ENCODE peak calls at places on chromosome 3, in eight cellular contexts. N is SK-N-SH, W is neural progenitor cell, D is HCT116, T is GM23338, R is hepatocyte, L is OCI-LY7, H is PC-3. U is an unnamed sample.

GRCh38 chr3:22713936-22714335 is 489.2 kb upstream of the UBE2E2 start:
- DNase-seq in W (no peak), R (peak; percentile 48), N (no peak), T (no peak), L (no peak), H (peak; percentile 90), D (no peak), U (peak; percentile 81)

GRCh38 chr3:111904376-111905241 is 45.5 kb downstream of the PHLDB2 start:
- DNase-seq in N (no peak), L (no peak), W (no peak), H (peak; percentile 83), T (no peak), D (peak; percentile 89), R (peak; percentile 26), U (peak; percentile 94)

GRCh38 chr3:144324061-144324460 is 352.4 kb downstream of the DIPK2A start:
- DNase-seq in L (no peak), N (no peak), W (no peak), R (peak; percentile 44), H (peak; percentile 68), T (no peak), D (no peak), U (no peak)

GRCh38 chr3:119676020-119676419 is 1.2 kb downstream of the COX17 start:
- DNase-seq in D (no peak), H (no peak), T (no peak), L (no peak), R (no peak), W (no peak), N (no peak), U (no peak)

GRCh38 chr3:81352867-81353266 is 408.6 kb downstream of the GBE1 start:
- DNase-seq in W (peak; percentile 38), R (peak; percentile 52), H (peak; percentile 69), D (peak; percentile 13), T (peak; percentile 64), N (no peak), L (no peak), U (peak; percentile 49)

GRCh38 chr3:123759311-123759710 is 124.8 kb downstream of the MYLK start:
- DNase-seq in R (no peak), T (no peak), H (no peak), D (no peak), W (no peak), L (no peak), N (no peak), U (peak; percentile 37)

GRCh38 chr3:126450744-126451143 is 24.9 kb downstream of the ZXDC start:
- DNase-seq in T (no peak), R (no peak), N (no peak), H (no peak), L (no peak), D (no peak), W (no peak), U (no peak)

GRCh38 chr3:171460226-171461086 is at the start of gene TNIK:
- DNase-seq in T (peak; percentile 88), H (peak; percentile 88), L (no peak), N (peak; percentile 92), W (peak; percentile 83), R (peak; percentile 92), D (peak; percentile 81), U (peak; percentile 83)

GRCh38 chr3:194928831-194929594 is 243.3 kb downstream of the FAM43A start:
- DNase-seq in N (no peak), L (no peak), W (peak; percentile 33), H (peak; percentile 21), D (peak; percentile 69), R (no peak), T (peak; percentile 91), U (no peak)

GRCh38 chr3:168249048-168249538 is 153.4 kb upstream of the GOLIM4 start:
- DNase-seq in R (no peak), H (peak; percentile 8), D (no peak), N (no peak), W (no peak), L (no peak), T (no peak), U (peak; percentile 18)

GRCh38 chr3:187713504-187713903 is 11.1 kb upstream of the RTP2 start:
- DNase-seq in D (no peak), W (no peak), H (peak; percentile 61), T (peak; percentile 34), N (no peak), R (no peak), L (no peak), U (peak; percentile 32)

GRCh38 chr3:114542359-114542758 is 248.5 kb downstream of the TIGIT start:
- DNase-seq in N (no peak), R (no peak), H (no peak), T (peak; percentile 81), L (no peak), D (no peak), W (peak; percentile 74), U (no peak)

GRCh38 chr3:65331730-65332129 is 643.9 kb upstream of the ADAMTS9 start:
- DNase-seq in H (peak; percentile 10), T (no peak), D (no peak), L (no peak), N (no peak), W (no peak), R (no peak), U (no peak)

GRCh38 chr3:65330072-65330471 is 642.3 kb upstream of the ADAMTS9 start:
- DNase-seq in H (no peak), R (no peak), L (no peak), D (no peak), W (no peak), N (no peak), T (no peak), U (peak; percentile 56)

GRCh38 chr3:65328148-65328547 is 640.3 kb upstream of the ADAMTS9 start:
- DNase-seq in W (no peak), T (no peak), D (no peak), R (no peak), L (no peak), H (no peak), N (no peak), U (no peak)

GRCh38 chr3:65322910-65323309 is 635.1 kb upstream of the ADAMTS9 start:
- DNase-seq in N (no peak), H (no peak), T (no peak), R (no peak), D (no peak), L (no peak), W (no peak), U (no peak)

DNA sequence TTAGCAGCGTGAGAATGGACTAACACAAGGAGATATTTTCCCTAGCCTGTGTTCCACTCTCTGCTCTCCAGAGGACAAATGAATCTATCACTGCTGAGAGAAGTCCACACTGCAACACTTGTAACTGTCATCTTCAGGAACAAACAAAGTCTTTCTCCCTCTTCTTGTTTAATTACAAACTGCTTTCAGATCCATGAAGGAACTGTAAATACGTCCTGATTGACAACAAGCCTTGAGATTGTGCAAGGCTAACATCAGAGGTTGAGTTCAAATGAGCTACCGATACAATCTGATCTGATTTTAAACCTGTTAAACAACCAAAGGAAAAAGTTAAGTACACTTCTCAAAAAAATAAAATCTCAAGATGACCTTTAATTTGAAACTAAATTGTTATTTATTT is 638.8 kb upstream of the ADAMTS9 start:
- DNase-seq in R (no peak), W (no peak), N (no peak), D (no peak), H (no peak), L (no peak), T (no peak), U (no peak)
- TF ChIP-seq EZH2phosphoT487 in R (no peak), W (no peak), N (no peak), D (no peak), H (no peak), L (no peak), T (no peak), U (no peak)

DNA sequence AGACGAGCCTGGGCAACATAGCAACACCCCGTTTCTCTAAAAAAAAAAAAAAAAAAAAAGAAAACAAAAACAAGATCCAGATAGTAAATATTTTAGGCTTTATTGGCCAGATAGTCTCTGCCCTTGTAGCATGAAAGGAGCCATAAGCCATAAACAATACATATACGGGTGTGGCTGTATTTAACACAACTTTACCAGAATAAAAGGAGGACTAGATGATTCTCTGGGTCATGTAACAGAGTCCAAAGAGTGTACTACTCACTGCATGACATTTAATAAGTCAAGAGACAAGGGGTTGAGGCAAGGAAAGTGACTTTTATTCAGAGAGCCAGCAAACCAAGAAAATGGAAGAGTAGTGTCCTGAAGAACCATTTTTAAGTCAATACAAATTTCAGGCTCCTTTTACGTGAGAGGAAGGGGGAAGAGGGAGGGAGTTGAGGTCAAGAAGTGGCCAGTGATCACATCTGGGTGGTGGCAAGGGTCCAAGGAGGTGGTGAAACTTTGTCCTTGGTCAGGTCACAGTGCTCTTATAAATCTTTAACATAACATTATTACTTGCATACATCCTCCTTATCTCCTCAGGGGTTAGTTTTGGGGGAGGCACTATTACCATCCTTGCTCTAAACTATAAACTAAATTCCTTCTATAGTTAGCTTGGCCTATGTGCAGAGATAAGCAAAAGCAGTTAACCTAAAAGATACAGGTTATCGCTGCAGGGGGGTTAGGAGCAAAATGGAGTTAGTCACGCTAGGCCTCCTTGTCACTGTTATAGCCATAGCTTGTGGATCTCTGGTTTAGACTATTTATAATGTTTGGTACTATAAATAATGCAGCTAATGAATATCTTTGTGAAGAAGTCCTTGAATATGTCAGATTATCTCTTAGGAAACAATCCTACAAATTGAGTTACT is 46.1 kb downstream of the METTL6 start:
- DNase-seq in R (no peak), D (no peak), L (no peak), H (no peak), W (no peak), N (no peak), T (no peak), U (no peak)
- TF ChIP-seq EZH2phosphoT487 in R (no peak), D (no peak), L (no peak), H (no peak), W (no peak), N (no peak), T (no peak), U (no peak)

DNA sequence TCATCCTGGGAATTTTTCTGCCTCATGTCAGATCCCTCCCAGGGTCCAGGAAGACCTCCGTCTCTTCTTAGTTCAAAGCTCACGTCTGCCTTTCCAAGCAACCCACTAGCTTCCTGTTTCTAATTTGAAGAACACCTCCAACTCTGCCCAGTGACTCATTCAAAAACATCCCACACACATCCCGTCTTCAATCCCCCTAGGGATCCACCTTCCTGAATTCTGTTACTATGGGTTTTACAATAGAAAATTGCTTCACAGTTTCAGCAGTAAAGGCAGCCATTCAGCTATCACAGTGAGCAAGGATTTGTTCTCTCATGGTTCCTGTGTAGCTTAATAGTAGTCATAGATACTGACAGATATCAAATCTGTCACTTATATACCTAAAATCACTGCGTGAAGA is 308.3 kb upstream of the CCDC54 start:
- DNase-seq in T (no peak), L (no peak), R (no peak), N (no peak), D (no peak), H (peak; percentile 42), W (no peak), U (peak; percentile 91)
- TF ChIP-seq EZH2phosphoT487 in T (no peak), L (no peak), R (no peak), N (no peak), D (no peak), H (no peak), W (no peak), U (no peak)

DNA sequence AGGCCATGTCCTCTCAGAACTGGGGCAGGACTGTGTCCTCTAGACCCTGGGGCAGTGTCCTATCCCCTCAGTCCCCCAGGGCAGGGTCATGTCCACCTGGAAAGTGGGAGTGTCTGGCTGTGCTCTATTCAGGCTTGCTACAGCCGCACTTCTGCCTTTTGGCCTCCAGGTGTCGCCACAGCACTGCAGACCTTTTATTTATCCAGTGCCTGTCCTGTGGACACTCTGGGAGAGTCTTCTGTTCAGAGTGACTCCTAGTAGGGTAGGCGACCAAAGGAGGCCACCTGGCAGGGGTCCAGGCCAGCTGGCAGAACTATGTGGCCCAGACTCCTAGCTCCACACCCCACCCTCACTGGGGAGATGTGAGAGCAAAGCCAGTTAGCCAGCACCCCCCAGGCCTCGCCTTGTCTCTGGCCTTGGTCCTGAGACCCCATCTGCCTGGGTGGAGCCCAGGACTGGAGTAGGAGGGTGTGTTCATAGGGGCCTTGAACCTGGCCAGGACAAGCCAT is 3.9 kb downstream of the TMIE start:
- DNase-seq in L (peak; percentile 65), T (peak; percentile 78), R (peak; percentile 83), H (peak; percentile 82), N (peak; percentile 81), D (no peak), W (peak; percentile 81), U (peak; percentile 73)
- TF ChIP-seq EZH2phosphoT487 in L (no peak), T (no peak), R (no peak), H (no peak), N (no peak), D (no peak), W (no peak), U (no peak)